ENCODE peak calls at places on chromosomes 16 and 17, in nine cellular contexts. One of them, this sample, is unnamed.

GRCh38 chr16:30398660-30399434 is 3.6 kb downstream of the ZNF48 start:
- DNase-seq in heart right ventricle: no peak
- DNase-seq in RPMI8226: no peak
- DNase-seq in psoas muscle: no peak
- DNase-seq in NCI-H2081: no peak
- DNase-seq in Panc1: no peak
- DNase-seq in stimulated activated CD4-positive, alpha-beta T cell treated with anti-CD3 and anti-CD28 coated beads, TNF-alpha, amount 100 ng/mL, for 1 hour: no peak
- DNase-seq in SHP77: no peak
- DNase-seq in head of caudate nucleus: no peak
- DNase-seq in this sample: peak

GRCh38 chr16:84044108-84044488 is 1.5 kb upstream of the SLC38A8 start:
- DNase-seq in heart right ventricle: no peak
- DNase-seq in RPMI8226: peak
- DNase-seq in psoas muscle: no peak
- DNase-seq in NCI-H2081: no peak
- DNase-seq in Panc1: no peak
- DNase-seq in stimulated activated CD4-positive, alpha-beta T cell treated with anti-CD3 and anti-CD28 coated beads, TNF-alpha, amount 100 ng/mL, for 1 hour: no peak
- DNase-seq in SHP77: peak
- DNase-seq in head of caudate nucleus: no peak
- DNase-seq in this sample: no peak

GRCh38 chr17:7739746-7740145 is 22.2 kb downstream of the DNAH2 start:
- DNase-seq in heart right ventricle: no peak
- DNase-seq in RPMI8226: no peak
- DNase-seq in psoas muscle: no peak
- DNase-seq in NCI-H2081: no peak
- DNase-seq in Panc1: no peak
- DNase-seq in stimulated activated CD4-positive, alpha-beta T cell treated with anti-CD3 and anti-CD28 coated beads, TNF-alpha, amount 100 ng/mL, for 1 hour: no peak
- DNase-seq in SHP77: no peak
- DNase-seq in head of caudate nucleus: no peak
- DNase-seq in this sample: no peak

GRCh38 chr16:30619207-30619606 is 9.0 kb upstream of the ZNF689 start:
- DNase-seq in heart right ventricle: no peak
- DNase-seq in RPMI8226: no peak
- DNase-seq in psoas muscle: no peak
- DNase-seq in NCI-H2081: no peak
- DNase-seq in Panc1: no peak
- DNase-seq in stimulated activated CD4-positive, alpha-beta T cell treated with anti-CD3 and anti-CD28 coated beads, TNF-alpha, amount 100 ng/mL, for 1 hour: no peak
- DNase-seq in SHP77: peak
- DNase-seq in head of caudate nucleus: no peak
- DNase-seq in this sample: no peak

GRCh38 chr16:13333336-13333735 is 431.9 kb downstream of the SHISA9 start:
- DNase-seq in heart right ventricle: no peak
- DNase-seq in RPMI8226: no peak
- DNase-seq in psoas muscle: no peak
- DNase-seq in NCI-H2081: no peak
- DNase-seq in Panc1: no peak
- DNase-seq in stimulated activated CD4-positive, alpha-beta T cell treated with anti-CD3 and anti-CD28 coated beads, TNF-alpha, amount 100 ng/mL, for 1 hour: no peak
- DNase-seq in SHP77: no peak
- DNase-seq in head of caudate nucleus: no peak
- DNase-seq in this sample: no peak

GRCh38 chr17:73411330-73411747 is 99.5 kb upstream of the CDC42EP4 start:
- DNase-seq in heart right ventricle: no peak
- DNase-seq in RPMI8226: no peak
- DNase-seq in psoas muscle: no peak
- DNase-seq in NCI-H2081: no peak
- DNase-seq in Panc1: no peak
- DNase-seq in stimulated activated CD4-positive, alpha-beta T cell treated with anti-CD3 and anti-CD28 coated beads, TNF-alpha, amount 100 ng/mL, for 1 hour: no peak
- DNase-seq in SHP77: no peak
- DNase-seq in head of caudate nucleus: no peak
- DNase-seq in this sample: peak

GRCh38 chr16:87558682-87559081 is 43.6 kb upstream of the JPH3 start:
- DNase-seq in heart right ventricle: no peak
- DNase-seq in RPMI8226: no peak
- DNase-seq in psoas muscle: no peak
- DNase-seq in NCI-H2081: no peak
- DNase-seq in Panc1: no peak
- DNase-seq in stimulated activated CD4-positive, alpha-beta T cell treated with anti-CD3 and anti-CD28 coated beads, TNF-alpha, amount 100 ng/mL, for 1 hour: no peak
- DNase-seq in SHP77: no peak
- DNase-seq in head of caudate nucleus: no peak
- DNase-seq in this sample: no peak

GRCh38 chr16:20971420-20971819 is 70.8 kb downstream of the LYRM1 start:
- DNase-seq in heart right ventricle: no peak
- DNase-seq in RPMI8226: no peak
- DNase-seq in psoas muscle: no peak
- DNase-seq in NCI-H2081: no peak
- DNase-seq in Panc1: no peak
- DNase-seq in stimulated activated CD4-positive, alpha-beta T cell treated with anti-CD3 and anti-CD28 coated beads, TNF-alpha, amount 100 ng/mL, for 1 hour: no peak
- DNase-seq in SHP77: no peak
- DNase-seq in head of caudate nucleus: peak
- DNase-seq in this sample: no peak

GRCh38 chr17:2776589-2777241 is 19.5 kb upstream of the RAP1GAP2 start:
- DNase-seq in heart right ventricle: no peak
- DNase-seq in RPMI8226: no peak
- DNase-seq in psoas muscle: no peak
- DNase-seq in NCI-H2081: peak
- DNase-seq in Panc1: no peak
- DNase-seq in stimulated activated CD4-positive, alpha-beta T cell treated with anti-CD3 and anti-CD28 coated beads, TNF-alpha, amount 100 ng/mL, for 1 hour: no peak
- DNase-seq in SHP77: peak
- DNase-seq in head of caudate nucleus: peak
- DNase-seq in this sample: no peak

GRCh38 chr17:57782051-57782490 is 37.0 kb upstream of the CCDC182 start:
- DNase-seq in heart right ventricle: peak
- DNase-seq in RPMI8226: peak
- DNase-seq in psoas muscle: no peak
- DNase-seq in NCI-H2081: peak
- DNase-seq in Panc1: no peak
- DNase-seq in stimulated activated CD4-positive, alpha-beta T cell treated with anti-CD3 and anti-CD28 coated beads, TNF-alpha, amount 100 ng/mL, for 1 hour: no peak
- DNase-seq in SHP77: no peak
- DNase-seq in head of caudate nucleus: no peak
- DNase-seq in this sample: no peak

GRCh38 chr17:17822189-17822978 is 14.4 kb downstream of the SREBF1 start:
- DNase-seq in heart right ventricle: peak
- DNase-seq in RPMI8226: peak
- DNase-seq in psoas muscle: peak
- DNase-seq in NCI-H2081: no peak
- DNase-seq in Panc1: no peak
- DNase-seq in stimulated activated CD4-positive, alpha-beta T cell treated with anti-CD3 and anti-CD28 coated beads, TNF-alpha, amount 100 ng/mL, for 1 hour: no peak
- DNase-seq in SHP77: no peak
- DNase-seq in head of caudate nucleus: peak
- DNase-seq in this sample: peak

This sample was measured in uterus.